ENCODE peak calls at places on chromosomes 13 and 19, in four cellular contexts. J is HepG2, P is K562, G is GM12878. H is an unnamed sample.

GRCh38 chr13:20624213-20624612 is 57.3 kb downstream of the IFT88 start:
- DNase-seq in J (peak), P (no peak), G (no peak), H (no peak)

GRCh38 chr13:21971662-21972635 is 301.1 kb downstream of the FGF9 start:
- DNase-seq in J (no peak), P (no peak), G (no peak), H (no peak)

GRCh38 chr19:40677156-40677555 is 13.3 kb downstream of the NUMBL start:
- DNase-seq in J (no peak), P (no peak), G (no peak), H (no peak)

GRCh38 chr19:4174212-4174894 is 8.0 kb downstream of the SIRT6 start:
- DNase-seq in J (no peak), P (peak), G (no peak), H (no peak)

GRCh38 chr13:24281188-24282008 is 28.0 kb upstream of the C1QTNF9 start:
- DNase-seq in J (no peak), P (no peak), G (no peak), H (no peak)

GRCh38 chr13:43573361-43573740 is 213.4 kb downstream of the ENOX1 start:
- DNase-seq in J (no peak), P (no peak), G (no peak), H (no peak)

GRCh38 chr13:99636728-99637353 is 135.6 kb downstream of the TM9SF2 start:
- DNase-seq in J (no peak), P (no peak), G (no peak), H (no peak)

GRCh38 chr13:43364210-43365041 is 341.0 kb downstream of the DNAJC15 start:
- DNase-seq in J (no peak), P (no peak), G (no peak), H (no peak)

GRCh38 chr13:110913322-110913721 is 1.5 kb downstream of the ANKRD10 start:
- DNase-seq in J (peak), P (no peak), G (no peak), H (no peak)

GRCh38 chr19:1259206-1259872 is 9.8 kb upstream of the CIRBP start:
- DNase-seq in J (peak), P (peak), G (peak), H (peak)

GRCh38 chr13:64723735-64724134 is 2506.4 kb downstream of the PCDH9 start:
- DNase-seq in J (peak), P (no peak), G (no peak), H (no peak)

GRCh38 chr19:10701955-10702307 is 692 bp downstream of the QTRT1 start:
- DNase-seq in J (peak), P (peak), G (no peak), H (peak)

GRCh38 chr19:35790981-35791813 is 15.8 kb downstream of the ARHGAP33 start:
- DNase-seq in J (peak), P (no peak), G (no peak), H (no peak)

GRCh38 chr19:3556423-3556977 is 886 bp downstream of the MFSD12 start:
- DNase-seq in J (no peak), P (peak), G (no peak), H (no peak)

GRCh38 chr19:38543807-38544568 is 73.8 kb downstream of the MAP4K1 start:
- DNase-seq in J (peak), P (peak), G (peak), H (peak)

GRCh38 chr19:48401277-48401676 is 7.8 kb downstream of the GRIN2D start:
- DNase-seq in J (no peak), P (no peak), G (no peak), H (peak)

GRCh38 chr13:80141114-80141849 is 199.6 kb downstream of the SPRY2 start:
- DNase-seq in J (no peak), P (no peak), G (no peak), H (no peak)

GRCh38 chr19:6378498-6378897 is 2.8 kb upstream of the PSPN start:
- DNase-seq in J (no peak), P (no peak), G (no peak), H (no peak)

GRCh38 chr19:6376512-6377193 is 920 bp upstream of the PSPN start:
- DNase-seq in J (no peak), P (no peak), G (no peak), H (no peak)

GRCh38 chr19:6379744-6380143 is 4.0 kb upstream of the PSPN start:
- DNase-seq in J (no peak), P (no peak), G (no peak), H (no peak)

GRCh38 chr19:6375411-6376010 is at the start of gene PSPN:
- DNase-seq in J (no peak), P (no peak), G (no peak), H (no peak)

GRCh38 chr19:6378036-6378435 is 2.3 kb upstream of the PSPN start:
- DNase-seq in J (no peak), P (no peak), G (no peak), H (no peak)
- TF ChIP-seq TCF7 in J (no peak), P (no peak), G (no peak), H (no peak)

DNA sequence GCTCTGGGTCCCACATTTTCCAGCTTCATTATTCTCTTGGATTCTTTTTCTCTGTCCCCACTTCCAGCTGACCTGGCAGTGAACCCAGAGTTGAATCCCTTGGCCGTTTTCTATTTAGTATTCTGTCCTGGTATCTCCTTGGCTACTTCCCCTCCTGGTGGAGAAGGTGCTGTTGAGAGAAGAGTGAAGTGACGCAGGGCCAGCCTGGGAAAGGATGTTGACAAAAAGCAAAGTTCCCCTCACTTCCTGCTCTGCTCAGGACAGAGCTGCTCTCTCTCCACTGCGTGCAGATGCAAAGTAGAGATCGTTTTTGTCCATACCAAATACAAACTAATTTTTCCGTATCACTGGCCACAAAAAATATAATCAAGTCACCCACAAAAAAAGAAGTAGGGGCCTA is 303.0 kb downstream of the IRS2 start:
- DNase-seq in J (no peak), P (no peak), G (no peak), H (no peak)
- TF ChIP-seq ESRRA in J (no peak), P (no peak), G (no peak), H (no peak)

GRCh38 chr13:73898276-73898675 is 235.9 kb downstream of the KLF12 start:
- DNase-seq in J (no peak), P (no peak), G (no peak), H (no peak)
- TF ChIP-seq USF2 in J (no peak), P (no peak), G (no peak), H (no peak)

GRCh38 chr13:30071890-30072817 is 221.7 kb upstream of the UBL3 start:
- DNase-seq in J (no peak), P (no peak), G (no peak), H (no peak)
- TF ChIP-seq TCF7 in J (no peak), P (no peak), G (no peak), H (no peak)

GRCh38 chr13:50999641-51000040 is 90.0 kb downstream of the RNASEH2B start:
- DNase-seq in J (no peak), P (no peak), G (no peak), H (no peak)

GRCh38 chr13:51000058-51000457 is 90.5 kb downstream of the RNASEH2B start:
- DNase-seq in J (no peak), P (no peak), G (no peak), H (no peak)

GRCh38 chr13:51000576-51001260 is 91.1 kb downstream of the RNASEH2B start:
- DNase-seq in J (no peak), P (no peak), G (no peak), H (no peak)

GRCh38 chr13:51002736-51003135 is 93.1 kb downstream of the RNASEH2B start:
- DNase-seq in J (no peak), P (no peak), G (no peak), H (no peak)

GRCh38 chr13:51001335-51001734 is 91.7 kb downstream of the RNASEH2B start:
- DNase-seq in J (no peak), P (no peak), G (no peak), H (no peak)
- TF ChIP-seq ESRRA in J (no peak), P (no peak), G (no peak), H (no peak)

DNA sequence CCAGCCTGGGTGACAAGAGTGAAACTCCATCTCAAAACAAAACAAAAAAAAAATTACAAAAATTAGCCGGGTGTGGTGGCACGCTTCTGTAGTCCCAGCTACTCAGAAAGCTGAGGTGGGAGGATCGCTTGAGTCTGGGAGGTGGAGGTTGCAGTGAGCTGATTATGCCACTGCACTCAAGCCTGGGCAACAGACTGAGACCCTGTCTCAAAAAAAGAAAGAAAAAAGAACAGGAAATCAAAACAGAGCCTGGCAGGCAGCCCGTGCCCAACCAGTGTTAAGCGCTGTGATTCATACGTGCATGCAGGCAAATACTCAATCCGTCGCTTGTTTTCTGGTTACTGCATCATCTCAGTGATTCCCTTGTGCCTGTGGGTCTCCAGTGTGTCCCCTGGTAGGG is 18.2 kb downstream of the DDX39A start:
- DNase-seq in J (no peak), P (no peak), G (peak), H (no peak)
- TF ChIP-seq USF2 in J (no peak), P (no peak), G (no peak), H (no peak)

GRCh38 chr19:53549354-53549753 is 11.4 kb downstream of the ZNF331 start:
- DNase-seq in J (no peak), P (no peak), G (no peak), H (no peak)

GRCh38 chr19:53546766-53547541 is 9.0 kb downstream of the ZNF331 start:
- DNase-seq in J (no peak), P (no peak), G (no peak), H (no peak)

GRCh38 chr19:53541971-53542370 is 4.0 kb downstream of the ZNF331 start:
- DNase-seq in J (no peak), P (no peak), G (no peak), H (no peak)

GRCh38 chr19:53540091-53540490 is 2.1 kb downstream of the ZNF331 start:
- DNase-seq in J (no peak), P (no peak), G (no peak), H (no peak)

GRCh38 chr19:53545271-53546065 is 7.5 kb downstream of the ZNF331 start:
- DNase-seq in J (no peak), P (no peak), G (no peak), H (no peak)
- TF ChIP-seq TCF7 in J (no peak), P (no peak), G (no peak), H (no peak)

GRCh38 chr19:13404236-13404635 is 102.0 kb downstream of the CACNA1A start:
- DNase-seq in J (no peak), P (no peak), G (no peak), H (no peak)

GRCh38 chr19:13398780-13399726 is 107.2 kb downstream of the CACNA1A start:
- DNase-seq in J (no peak), P (peak), G (no peak), H (no peak)

GRCh38 chr19:13399746-13400145 is 106.5 kb downstream of the CACNA1A start:
- DNase-seq in J (no peak), P (peak), G (no peak), H (no peak)

GRCh38 chr19:13400296-13400695 is 106.0 kb downstream of the CACNA1A start:
- DNase-seq in J (no peak), P (no peak), G (no peak), H (no peak)

DNA sequence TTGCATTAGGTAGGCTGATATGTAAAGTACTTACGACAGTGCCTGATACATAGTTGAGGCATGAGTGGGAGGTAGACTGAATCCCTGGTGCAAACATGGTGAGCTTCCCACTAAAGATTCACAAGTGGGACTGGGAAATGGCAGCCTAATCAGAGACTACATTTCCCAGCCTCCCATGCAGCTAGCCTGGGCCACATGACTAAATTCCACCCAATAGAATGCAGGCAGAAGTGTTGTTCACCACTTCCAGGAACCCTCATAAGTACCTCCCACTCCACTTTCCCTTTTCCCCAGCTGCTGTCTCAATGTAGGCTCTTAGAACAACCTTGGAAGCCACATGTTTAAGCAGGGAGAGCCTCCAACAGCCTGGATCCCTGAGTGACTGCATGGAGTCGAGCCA is 104.9 kb downstream of the CACNA1A start:
- DNase-seq in J (peak), P (peak), G (no peak), H (no peak)
- TF ChIP-seq ESRRA in J (no peak), P (no peak), G (no peak), H (no peak)

GRCh38 chr19:50333235-50333736 is 4.1 kb upstream of the KCNC3 start:
- DNase-seq in J (peak), P (peak), G (peak), H (peak)
- TF ChIP-seq USF2 in J (no peak), P (no peak), G (no peak), H (no peak)

H was measured in WTC11.